ENCODE peak calls at places on chromosomes 2 and 18, in ten cellular contexts. I, Q, O, X, F, J, L, N, G and T are unnamed samples.
A peak's percentile ranks its signal among the peaks of the same experiment; 100 is the strongest.

GRCh38 chr2:157785866-157786662 is 90.1 kb downstream of the ACVR1 start:
- DNase-seq in G (no peak), Q (no peak), O (no peak), I (no peak), N (no peak), L (no peak), F (peak; percentile 68), J (no peak), X (no peak), T (no peak)

GRCh38 chr2:239369631-239370161 is 31.1 kb downstream of the HDAC4 start:
- DNase-seq in I (no peak), N (peak; percentile 87), G (no peak), J (no peak), X (no peak), L (no peak), F (peak; percentile 29), Q (no peak), O (peak; percentile 67), T (no peak)

GRCh38 chr2:121316986-121317385 is 32.0 kb upstream of the TFCP2L1 start:
- DNase-seq in X (no peak), N (no peak), Q (no peak), I (no peak), O (no peak), F (no peak), G (no peak), J (no peak), L (no peak), T (no peak)

GRCh38 chr2:128477891-128478290 is 159.2 kb upstream of the HS6ST1 start:
- DNase-seq in G (no peak), Q (no peak), I (no peak), L (no peak), J (no peak), F (no peak), X (no peak), N (no peak), O (no peak), T (no peak)

GRCh38 chr2:143802242-143802641 is 673.0 kb downstream of the ARHGAP15 start:
- DNase-seq in J (no peak), Q (peak; percentile 52), O (no peak), G (no peak), N (peak; percentile 22), F (peak; percentile 88), L (no peak), X (no peak), I (no peak), T (no peak)

GRCh38 chr2:181944914-181945291 is 40.8 kb upstream of the PPP1R1C start:
- DNase-seq in O (no peak), N (no peak), J (no peak), G (no peak), F (no peak), I (no peak), Q (no peak), L (no peak), X (no peak), T (no peak)

GRCh38 chr2:15989559-15989958 is 49.2 kb downstream of the MYCN start:
- DNase-seq in J (no peak), L (no peak), O (no peak), G (no peak), X (no peak), F (no peak), I (no peak), N (no peak), Q (no peak), T (no peak)

GRCh38 chr18:42030586-42031182 is 75.7 kb downstream of the PIK3C3 start:
- DNase-seq in O (no peak), X (no peak), F (peak; percentile 43), L (no peak), G (peak; percentile 44), I (no peak), J (no peak), N (peak; percentile 10), Q (peak; percentile 45), T (no peak)

GRCh38 chr2:174023591-174024523 is 58.7 kb upstream of the SP3 start:
- DNase-seq in Q (peak; percentile 57), L (no peak), N (peak; percentile 59), X (no peak), O (peak; percentile 33), I (peak; percentile 40), G (peak; percentile 82), J (peak; percentile 29), F (peak; percentile 98), T (peak; percentile 73)

GRCh38 chr2:71120195-71120594 is 9.8 kb downstream of the MCEE start:
- DNase-seq in F (peak; percentile 7), L (no peak), X (no peak), G (no peak), Q (no peak), O (no peak), N (no peak), J (no peak), I (no peak), T (no peak)

GRCh38 chr2:201888476-201888875 is 82.1 kb downstream of the CDK15 start:
- DNase-seq in L (no peak), O (no peak), X (no peak), F (no peak), Q (no peak), G (no peak), N (no peak), J (no peak), I (no peak), T (no peak)